ENCODE peak calls at places on chromosome 3, in five cellular contexts. J, C, M, O and E are unnamed samples.

GRCh38 chr3:44960387-44961026 is 15.5 kb downstream of the ZDHHC3 start:
- DNase-seq in M (no peak), C (no peak), J (no peak), O (peak), E (no peak)

GRCh38 chr3:115833074-115833473 is 209.8 kb downstream of the GAP43 start:
- DNase-seq in M (no peak), J (no peak), O (no peak), C (no peak), E (no peak)

GRCh38 chr3:178518660-178519396 is 17.4 kb upstream of the KCNMB2 start:
- DNase-seq in O (no peak), J (no peak), C (no peak), M (no peak), E (peak)

GRCh38 chr3:112116777-112117186 is 16.3 kb downstream of the GCSAM start:
- DNase-seq in M (no peak), O (no peak), C (no peak), J (no peak), E (no peak)

GRCh38 chr3:4801924-4802323 is 177.3 kb upstream of the BHLHE40 start:
- DNase-seq in C (no peak), M (no peak), J (no peak), O (no peak), E (no peak)

GRCh38 chr3:156892701-156893100 is 66.5 kb downstream of the LEKR1 start:
- DNase-seq in O (peak), J (no peak), C (no peak), M (no peak), E (peak)

GRCh38 chr3:178257491-178257890 is 278.7 kb upstream of the KCNMB2 start:
- DNase-seq in O (no peak), C (no peak), M (no peak), J (no peak), E (no peak)

GRCh38 chr3:10453764-10454163 is 51.6 kb downstream of the ATP2B2 start:
- DNase-seq in J (no peak), O (no peak), C (no peak), M (no peak), E (no peak)

GRCh38 chr3:186772281-186772885 is 11.0 kb upstream of the EIF4A2 start:
- DNase-seq in O (no peak), M (peak), C (no peak), J (no peak), E (no peak)

GRCh38 chr3:72347819-72348319 is 500.4 kb downstream of the SHQ1 start:
- DNase-seq in J (peak), M (peak), O (no peak), C (no peak), E (peak)

GRCh38 chr3:115698851-115699535 is 75.7 kb downstream of the GAP43 start:
- DNase-seq in M (no peak), C (no peak), O (no peak), J (peak), E (peak)

GRCh38 chr3:129837057-129837631 is 56.4 kb downstream of the TMCC1 start:
- DNase-seq in C (no peak), J (no peak), O (no peak), M (no peak), E (peak)